ENCODE peak calls at places on chromosome 10, in eight cellular contexts. V, S, I, U, B, P, C and W are unnamed samples.

GRCh38 chr10:14173706-14174594 is 156.8 kb downstream of the FRMD4A start:
- DNase-seq in I (peak; percentile 13), B (peak; percentile 27), P (no peak), S (peak; percentile 56), U (no peak), C (no peak), V (no peak), W (no peak)

GRCh38 chr10:30683496-30683895 is 53.9 kb upstream of the LYZL2 start:
- DNase-seq in V (no peak), C (no peak), P (no peak), B (no peak), S (no peak), I (no peak), U (no peak), W (no peak)

GRCh38 chr10:10745281-10745680 is 272.4 kb upstream of the CELF2 start:
- DNase-seq in C (no peak), V (no peak), B (no peak), U (no peak), I (no peak), S (no peak), P (no peak), W (no peak)

GRCh38 chr10:3625959-3626751 is 158.9 kb downstream of the KLF6 start:
- DNase-seq in C (no peak), S (no peak), I (no peak), B (peak; percentile 84), V (no peak), U (peak; percentile 5), P (no peak), W (peak; percentile 39)

GRCh38 chr10:86286591-86287421 is 79.8 kb downstream of the GRID1 start:
- DNase-seq in I (no peak), S (no peak), B (no peak), C (no peak), V (no peak), P (no peak), U (no peak), W (no peak)

GRCh38 chr10:103277713-103278299 is 868 bp downstream of the INA start:
- DNase-seq in C (no peak), B (no peak), P (no peak), U (no peak), V (no peak), S (no peak), I (no peak), W (no peak)

GRCh38 chr10:110077436-110078120 is 69.8 kb downstream of the ADD3 start:
- DNase-seq in U (no peak), I (no peak), V (no peak), B (no peak), S (peak; percentile 81), C (no peak), P (no peak), W (no peak)

GRCh38 chr10:110746254-110746826 is 102.2 kb downstream of the RBM20 start:
- DNase-seq in B (peak; percentile 30), S (peak; percentile 64), U (peak; percentile 45), P (no peak), I (peak; percentile 33), V (peak; percentile 8), C (peak; percentile 58), W (peak; percentile 17)

GRCh38 chr10:80416401-80417098 is 8.2 kb downstream of the PRXL2A start:
- DNase-seq in B (peak; percentile 16), V (no peak), I (peak; percentile 26), C (peak; percentile 34), U (no peak), P (no peak), S (peak; percentile 26), W (no peak)